ENCODE peak calls at places on chromosomes 13 and 19, in eight cellular contexts. H is stimulated activated CD8-positive, alpha-beta memory T cell treated with anti-CD3 and anti-CD28 coated beads, Interleukin-7, amount 100 ng/mL, for 1 hour; J is GM04503; S is activated T-cell treated with anti-CD3 and anti-CD28 coated beads, Interleukin-2, amount 50 U/mL, for 72 hours; Q is stimulated activated CD4-positive, alpha-beta T cell treated with anti-CD3 and anti-CD28 coated beads, Interleukin-15, amount 100 ng/mL, for 1 hour; C is retina; U is activated CD4-positive, alpha-beta T cell treated with anti-CD3 and anti-CD28 coated beads, Interleukin-2, amount 50 U/mL, for 4 hours; N is PC-3. Y is an unnamed sample.

GRCh38 chr19:52778811-52779210 is 7.8 kb downstream of the ZNF600 start:
- DNase-seq in H (no peak), J (no peak), S (peak; percentile 61), Q (no peak), C (no peak), U (peak; percentile 34), N (no peak), Y (no peak)

GRCh38 chr13:33168326-33168960 is 117.1 kb downstream of the STARD13 start:
- DNase-seq in H (no peak), J (no peak), S (no peak), Q (no peak), C (no peak), U (no peak), N (no peak), Y (no peak)

GRCh38 chr13:99442273-99442895 is 58.9 kb upstream of the TM9SF2 start:
- DNase-seq in H (no peak), J (no peak), S (peak; percentile 45), Q (no peak), C (peak; percentile 55), U (peak; percentile 45), N (peak; percentile 64), Y (peak; percentile 39)

GRCh38 chr13:28324181-28324789 is 170.6 kb downstream of the FLT1 start:
- DNase-seq in H (peak; percentile 16), J (no peak), S (peak; percentile 61), Q (peak; percentile 6), C (peak; percentile 70), U (peak; percentile 13), N (peak; percentile 67), Y (peak; percentile 60)

GRCh38 chr19:42420055-42420544 is 7.1 kb downstream of the LIPE start:
- DNase-seq in H (peak; percentile 58), J (no peak), S (peak; percentile 85), Q (peak; percentile 60), C (no peak), U (peak; percentile 81), N (peak; percentile 53), Y (peak; percentile 50)

GRCh38 chr13:23384111-23384510 is 49.4 kb downstream of the SACS start:
- DNase-seq in H (no peak), J (no peak), S (peak; percentile 37), Q (no peak), C (no peak), U (no peak), N (peak; percentile 51), Y (no peak)

GRCh38 chr19:2266183-2266993 is 10.2 kb upstream of the JSRP1 start:
- DNase-seq in H (no peak), J (no peak), S (peak; percentile 63), Q (no peak), C (no peak), U (no peak), N (peak; percentile 39), Y (no peak)

GRCh38 chr19:21020298-21021227 is at the start of gene ZNF430:
- DNase-seq in H (peak; percentile 84), J (peak; percentile 71), S (peak; percentile 95), Q (peak; percentile 80), C (peak; percentile 96), U (peak; percentile 91), N (peak; percentile 97), Y (peak; percentile 93)

GRCh38 chr19:1650627-1651009 is 1.8 kb downstream of the TCF3 start:
- DNase-seq in H (no peak), J (no peak), S (peak; percentile 16), Q (no peak), C (no peak), U (no peak), N (no peak), Y (no peak)

GRCh38 chr13:107832521-107833095 is 382.7 kb downstream of the LIG4 start:
- DNase-seq in H (no peak), J (no peak), S (no peak), Q (no peak), C (peak; percentile 37), U (no peak), N (no peak), Y (no peak)

GRCh38 chr19:44878119-44878865 is 12.8 kb upstream of the TOMM40 start:
- DNase-seq in H (no peak), J (no peak), S (no peak), Q (no peak), C (no peak), U (no peak), N (no peak), Y (no peak)

GRCh38 chr19:48271531-48272151 is 1.8 kb downstream of the ZNF114 start:
- DNase-seq in H (no peak), J (no peak), S (peak; percentile 11), Q (no peak), C (peak; percentile 92), U (no peak), N (peak; percentile 23), Y (no peak)

GRCh38 chr19:36265064-36265463 is 50.2 kb downstream of the ZNF146 start:
- DNase-seq in H (no peak), J (no peak), S (no peak), Q (no peak), C (no peak), U (no peak), N (no peak), Y (no peak)

GRCh38 chr19:10747271-10747670 is 29.4 kb downstream of the DNM2 start:
- DNase-seq in H (no peak), J (no peak), S (no peak), Q (no peak), C (no peak), U (no peak), N (peak; percentile 57), Y (no peak)

GRCh38 chr13:78742659-78743058 is 83.7 kb upstream of the OBI1 start:
- DNase-seq in H (no peak), J (no peak), S (no peak), Q (no peak), C (no peak), U (no peak), N (no peak), Y (no peak)

GRCh38 chr19:48398329-48399235 is 5.1 kb downstream of the GRIN2D start:
- DNase-seq in H (peak; percentile 74), J (no peak), S (peak; percentile 91), Q (peak; percentile 74), C (peak; percentile 60), U (peak; percentile 72), N (peak; percentile 68), Y (peak; percentile 91)

GRCh38 chr19:2476451-2477140 is 669 bp downstream of the GADD45B start:
- DNase-seq in H (peak; percentile 40), J (no peak), S (peak; percentile 82), Q (peak; percentile 41), C (no peak), U (peak; percentile 68), N (peak; percentile 39), Y (no peak)

GRCh38 chr13:111472559-111473460 is 152.4 kb downstream of the TEX29 start:
- DNase-seq in H (no peak), J (no peak), S (no peak), Q (no peak), C (no peak), U (no peak), N (no peak), Y (no peak)

GRCh38 chr19:3335431-3336350 is 30.7 kb upstream of the NFIC start:
- DNase-seq in H (no peak), J (no peak), S (no peak), Q (no peak), C (no peak), U (no peak), N (peak; percentile 20), Y (no peak)

GRCh38 chr13:43245374-43245964 is 222.1 kb downstream of the DNAJC15 start:
- DNase-seq in H (no peak), J (peak; percentile 74), S (no peak), Q (no peak), C (no peak), U (no peak), N (peak; percentile 77), Y (no peak)

GRCh38 chr13:108776650-108777049 is 147.2 kb downstream of the MYO16 start:
- DNase-seq in H (no peak), J (no peak), S (no peak), Q (no peak), C (no peak), U (no peak), N (no peak), Y (no peak)

Y was measured in HCT116.